ENCODE peak calls at places on chromosomes 3 and 15, in four cellular contexts. X is HepG2, C is GM12878, W is H1. R is an unnamed sample.

GRCh38 chr3:187952849-187953248 is 201.1 kb upstream of the LPP start:
- DNase-seq in C (no peak), W (no peak), X (no peak), R (no peak)

GRCh38 chr15:92839696-92840095 is 60.4 kb upstream of the CHD2 start:
- DNase-seq in X (no peak), C (no peak), W (no peak), R (no peak)

GRCh38 chr3:70120360-70120966 is 120.9 kb downstream of the SAMMSON start:
- DNase-seq in W (peak; percentile 91), C (peak; percentile 36), X (peak; percentile 65), R (peak; percentile 64)

GRCh38 chr15:85282504-85283115 is 97.8 kb upstream of the AKAP13 start:
- DNase-seq in X (no peak), W (no peak), C (no peak), R (no peak)

GRCh38 chr3:32340639-32341365 is 50.9 kb upstream of the CMTM7 start:
- DNase-seq in C (no peak), W (no peak), X (peak; percentile 61), R (no peak)

GRCh38 chr3:183202004-183202722 is 39.6 kb upstream of the LAMP3 start:
- DNase-seq in W (no peak), C (no peak), X (no peak), R (no peak)

GRCh38 chr3:140167600-140168281 is 232.8 kb downstream of the CLSTN2 start:
- DNase-seq in C (no peak), W (no peak), X (no peak), R (no peak)

GRCh38 chr3:45154641-45155147 is 8.5 kb upstream of the CDCP1 start:
- DNase-seq in C (no peak), W (no peak), X (no peak), R (no peak)

GRCh38 chr3:120855665-120856437 is 52.2 kb upstream of the STXBP5L start:
- DNase-seq in C (no peak), X (no peak), W (no peak), R (no peak)

GRCh38 chr15:85785887-85786777 is 8.6 kb downstream of the KLHL25 start:
- DNase-seq in X (peak; percentile 79), C (no peak), W (no peak), R (no peak)

GRCh38 chr3:50356553-50356952 is 2.8 kb downstream of the TMEM115 start:
- DNase-seq in W (peak; percentile 43), X (no peak), C (no peak), R (peak; percentile 80)

GRCh38 chr3:16103472-16103871 is 71.0 kb upstream of the GALNT15 start:
- DNase-seq in C (no peak), W (no peak), X (peak; percentile 1), R (no peak)

GRCh38 chr15:30990451-30991300 is 752 bp downstream of the MTMR10 start:
- DNase-seq in X (peak; percentile 12), W (no peak), C (no peak), R (peak; percentile 15)

GRCh38 chr3:23698652-23699313 is 107.0 kb upstream of the UBE2E1 start:
- DNase-seq in C (no peak), X (no peak), W (no peak), R (no peak)

GRCh38 chr3:113623827-113624226 is 72.6 kb downstream of the USF3 start:
- DNase-seq in C (no peak), W (no peak), X (no peak), R (no peak)

GRCh38 chr3:124557433-124558232 is 172.6 kb upstream of the UMPS start:
- DNase-seq in X (no peak), C (no peak), W (no peak), R (no peak)

GRCh38 chr3:58711871-58712270 is 45.3 kb upstream of the FAM3D start:
- DNase-seq in C (no peak), W (no peak), X (no peak), R (no peak)

GRCh38 chr3:136624381-136624780 is 127.8 kb downstream of the STAG1 start:
- DNase-seq in W (no peak), C (no peak), X (no peak), R (no peak)

GRCh38 chr3:81485444-81485865 is 276.0 kb downstream of the GBE1 start:
- DNase-seq in W (no peak), C (peak; percentile 38), X (no peak), R (no peak)

GRCh38 chr3:69439683-69440270 is 53.9 kb upstream of the FRMD4B start:
- DNase-seq in X (peak; percentile 3), W (no peak), C (peak; percentile 16), R (no peak)

GRCh38 chr3:129398803-129399144 is 29.7 kb downstream of the EFCAB12 start:
- DNase-seq in C (no peak), W (no peak), X (no peak), R (peak; percentile 26)

GRCh38 chr3:121995190-121996137 is 26.6 kb downstream of the ILDR1 start:
- DNase-seq in W (peak; percentile 70), C (peak; percentile 74), X (peak; percentile 52), R (peak; percentile 33)

GRCh38 chr3:129003578-129004112 is 2.5 kb downstream of the EFCC1 start:
- DNase-seq in X (peak; percentile 23), C (no peak), W (no peak), R (no peak)

GRCh38 chr15:85543741-85544155 is 163.3 kb downstream of the AKAP13 start:
- DNase-seq in X (no peak), W (peak; percentile 54), C (no peak), R (no peak)

GRCh38 chr15:91268510-91268909 is 168.5 kb downstream of the SV2B start:
- DNase-seq in X (no peak), W (peak; percentile 75), C (no peak), R (peak; percentile 76)

GRCh38 chr3:63968612-63969350 is 54.5 kb downstream of the PSMD6 start:
- DNase-seq in W (no peak), C (no peak), X (no peak), R (no peak)

GRCh38 chr3:177726807-177727206 is 529.5 kb upstream of the TBL1XR1 start:
- DNase-seq in C (no peak), X (no peak), W (no peak), R (no peak)

GRCh38 chr3:150577854-150578253 is 25.3 kb upstream of the SELENOT start:
- DNase-seq in X (no peak), C (no peak), W (no peak), R (no peak)

GRCh38 chr15:40358492-40359353 is 704 bp downstream of the DISP2 start:
- DNase-seq in C (no peak), X (no peak), W (no peak), R (peak; percentile 52)
- TF ChIP-seq CBX5 in C (no peak), X (no peak), W (no peak), R (no peak)

GRCh38 chr3:156603379-156604017 is 48.6 kb upstream of the SSR3 start:
- DNase-seq in W (no peak), C (no peak), X (no peak), R (no peak)

GRCh38 chr3:156600834-156601233 is 45.9 kb upstream of the SSR3 start:
- DNase-seq in X (no peak), C (no peak), W (no peak), R (no peak)

GRCh38 chr3:156601497-156601896 is 46.6 kb upstream of the SSR3 start:
- DNase-seq in X (no peak), W (no peak), C (no peak), R (no peak)

GRCh38 chr3:156604064-156604641 is 49.2 kb upstream of the SSR3 start:
- DNase-seq in C (no peak), W (no peak), X (no peak), R (no peak)

DNA sequence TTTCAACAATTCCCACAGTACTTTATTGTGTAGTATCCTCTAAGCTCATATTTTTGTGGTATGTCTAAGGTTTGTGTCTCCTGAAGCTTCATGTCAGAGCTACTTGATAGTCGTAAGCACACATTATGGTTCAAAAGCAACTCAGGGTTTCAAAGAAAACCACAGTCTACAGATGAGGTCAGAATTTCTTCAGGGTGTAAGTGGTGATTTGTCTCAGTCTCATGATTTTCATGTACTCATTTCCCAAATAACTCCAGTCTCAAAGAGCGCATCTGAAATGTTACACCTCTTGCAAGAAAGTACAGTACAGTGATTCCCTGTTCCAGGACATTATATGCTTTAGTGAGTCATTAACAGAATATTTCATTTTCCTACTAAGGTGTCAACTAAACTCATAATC is 47.5 kb upstream of the SSR3 start:
- DNase-seq in X (no peak), C (peak; percentile 30), W (no peak), R (no peak)
- TF ChIP-seq CBX5 in X (no peak), C (no peak), W (no peak), R (no peak)

DNA sequence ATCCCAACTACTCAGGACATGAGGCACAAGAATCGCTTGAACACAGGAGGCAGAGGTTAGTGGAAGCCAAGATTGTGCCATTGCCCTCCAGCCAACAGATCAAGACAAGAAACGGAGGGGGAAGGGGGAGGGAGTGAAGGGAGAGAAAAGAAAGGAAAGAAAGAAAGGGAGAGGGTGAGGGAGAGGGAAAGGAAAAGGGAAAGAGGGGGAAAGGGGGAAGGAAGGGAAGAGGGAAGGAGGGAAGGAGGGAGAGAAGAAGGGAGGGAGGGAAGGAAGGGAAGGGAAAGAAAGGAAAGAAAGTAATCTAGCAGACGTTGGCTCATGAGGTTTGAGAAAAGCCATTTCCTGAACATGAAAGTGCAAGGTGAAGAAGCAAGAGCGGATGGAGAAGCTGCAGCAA is 53.1 kb upstream of the SETMAR start:
- DNase-seq in C (no peak), X (no peak), W (no peak), R (no peak)
- TF ChIP-seq CBX5 in C (no peak), X (no peak), W (no peak), R (no peak)

GRCh38 chr15:93900476-93901400 is 330.6 kb upstream of the MCTP2 start:
- DNase-seq in X (no peak), W (no peak), C (no peak), R (no peak)
- TF ChIP-seq CBX5 in X (no peak), W (no peak), C (no peak), R (no peak)